ENCODE peak calls at places on chromosomes 2 and 18, in five cellular contexts. E is gastrocnemius medialis, J is stomach, X is keratinocyte, V is colonic mucosa. I is an unnamed sample. For H3K36me3 and H3K4me1, the result is how much of the 10 kb centered on the place peaks cover.

GRCh38 chr2:179440642-179441251 is 176.1 kb upstream of the SESTD1 start:
- DNase-seq in E (no peak), J (no peak), X (no peak), V (no peak), I (no peak)

GRCh38 chr18:79928563-79928960 is 22.9 kb downstream of the SLC66A2 start:
- DNase-seq in E (no peak), J (peak), X (no peak), V (no peak), I (peak)

GRCh38 chr2:147351789-147352188 is 493.0 kb upstream of the ACVR2A start:
- DNase-seq in E (no peak), J (no peak), X (no peak), V (no peak), I (no peak)

GRCh38 chr18:3454365-3455089 is 4.6 kb downstream of the TGIF1 start:
- DNase-seq in E (peak), J (no peak), X (no peak), V (peak), I (no peak)

GRCh38 chr2:227608469-227609338 is 5.9 kb downstream of the SCYGR3 start:
- DNase-seq in E (no peak), J (no peak), X (no peak), V (no peak), I (no peak)

GRCh38 chr2:7905756-7906155 is 776.1 kb upstream of the ID2 start:
- DNase-seq in E (no peak), J (no peak), X (no peak), V (peak), I (no peak)

GRCh38 chr18:79393626-79394401 is 1.9 kb upstream of the NFATC1 start:
- DNase-seq in E (peak), J (peak), X (no peak), V (peak), I (peak)

GRCh38 chr2:29130295-29130694 is 15.1 kb downstream of the CLIP4 start:
- DNase-seq in E (no peak), J (no peak), X (peak), V (no peak), I (no peak)

GRCh38 chr2:149662556-149662955 is 75.0 kb upstream of the MMADHC start:
- DNase-seq in E (no peak), J (no peak), X (no peak), V (no peak), I (no peak)

GRCh38 chr2:212659441-212659840 is 120.8 kb upstream of the ERBB4 start:
- DNase-seq in E (no peak), J (no peak), X (no peak), V (no peak), I (no peak)

GRCh38 chr2:19120941-19121750 is 237.3 kb downstream of the OSR1 start:
- DNase-seq in E (no peak), J (no peak), X (peak), V (no peak), I (no peak)

GRCh38 chr2:186848873-186849578 is at the start of gene ZSWIM2:
- DNase-seq in E (peak), J (peak), X (peak), V (peak), I (peak)

GRCh38 chr2:171386627-171387026 is 47.2 kb downstream of the METTL8 start:
- DNase-seq in E (no peak), J (no peak), X (no peak), V (no peak), I (no peak)

GRCh38 chr2:151269798-151270568 is 8.3 kb upstream of the RBM43 start:
- DNase-seq in E (no peak), J (no peak), X (no peak), V (no peak), I (no peak)

GRCh38 chr2:239025081-239025801 is 177.4 kb downstream of the TWIST2 start:
- DNase-seq in E (no peak), J (no peak), X (peak), V (no peak), I (no peak)

GRCh38 chr2:36453652-36454051 is 98.1 kb downstream of the CRIM1 start:
- DNase-seq in E (no peak), J (no peak), X (no peak), V (no peak), I (no peak)

GRCh38 chr2:101344173-101344572 is 35.7 kb upstream of the RNF149 start:
- DNase-seq in E (no peak), J (no peak), X (no peak), V (no peak), I (no peak)

GRCh38 chr2:167100526-167100925 is 212.2 kb downstream of the XIRP2 start:
- DNase-seq in E (no peak), J (no peak), X (no peak), V (no peak), I (no peak)

GRCh38 chr18:8745355-8746014 is 40.1 kb downstream of the MTCL1 start:
- DNase-seq in E (no peak), J (no peak), X (no peak), V (no peak), I (no peak)

GRCh38 chr2:126864861-126865260 is 33.8 kb upstream of the TEX51 start:
- DNase-seq in E (no peak), J (no peak), X (no peak), V (no peak), I (no peak)

GRCh38 chr2:136360790-136361189 is 242.8 kb upstream of the CXCR4 start:
- DNase-seq in E (no peak), J (no peak), X (no peak), V (no peak), I (no peak)

GRCh38 chr2:12008425-12009061 is 262.1 kb downstream of the LPIN1 start:
- DNase-seq in E (no peak), J (no peak), X (no peak), V (no peak), I (no peak)

GRCh38 chr2:239433777-239434396 is 33.1 kb upstream of the HDAC4 start:
- DNase-seq in E (no peak), J (no peak), X (no peak), V (no peak), I (no peak)

GRCh38 chr18:56298935-56299334 is 339.5 kb downstream of the TXNL1 start:
- DNase-seq in E (no peak), J (no peak), X (no peak), V (no peak), I (no peak)

GRCh38 chr2:235445116-235445515 is 48.7 kb upstream of the AGAP1 start:
- DNase-seq in E (no peak), J (no peak), X (no peak), V (no peak), I (no peak)

GRCh38 chr2:160309585-160309984 is 109.5 kb upstream of the ITGB6 start:
- DNase-seq in E (no peak), J (no peak), X (no peak), V (no peak), I (no peak)

GRCh38 chr2:20702563-20702962 is 35.6 kb downstream of the GDF7 start:
- DNase-seq in E (no peak), J (no peak), X (no peak), V (no peak), I (no peak)

GRCh38 chr2:69065735-69066336 is 52.9 kb downstream of the ANTXR1 start:
- DNase-seq in E (no peak), J (no peak), X (no peak), V (no peak), I (no peak)

GRCh38 chr18:32243358-32243757 is 53.5 kb downstream of the MEP1B start:
- DNase-seq in E (no peak), J (no peak), X (no peak), V (no peak), I (no peak)

GRCh38 chr2:234257859-234258561 is 207.5 kb downstream of the SPP2 start:
- DNase-seq in E (no peak), J (peak), X (peak), V (peak), I (no peak)

GRCh38 chr2:230907361-230908093 is 17.5 kb downstream of the GPR55 start:
- DNase-seq in E (no peak), J (peak), X (no peak), V (no peak), I (peak)

GRCh38 chr2:173232956-173233744 is 121.5 kb upstream of the CDCA7 start:
- DNase-seq in E (no peak), J (no peak), X (no peak), V (no peak), I (no peak)

GRCh38 chr2:169775765-169776482 is 22.7 kb upstream of the SSB start:
- DNase-seq in E (no peak), J (no peak), X (no peak), V (no peak), I (no peak)

GRCh38 chr18:69845588-69846506 is 101.8 kb downstream of the CD226 start:
- DNase-seq in E (no peak), J (no peak), X (no peak), V (peak), I (no peak)

GRCh38 chr2:3584076-3584475 is 9.0 kb downstream of the RPS7 start:
- DNase-seq in E (no peak), J (no peak), X (no peak), V (no peak), I (no peak)

GRCh38 chr2:241873803-241874110 is 4.2 kb downstream of the RTP5 start:
- DNase-seq in E (no peak), J (no peak), X (no peak), V (no peak), I (no peak)

GRCh38 chr2:119029297-119029696 is 87.3 kb downstream of the MARCO start:
- DNase-seq in E (no peak), J (no peak), X (no peak), V (no peak), I (no peak)

GRCh38 chr2:208315081-208315788 is 49.2 kb downstream of the PIKFYVE start:
- DNase-seq in E (peak), J (no peak), X (no peak), V (no peak), I (peak)

DNA sequence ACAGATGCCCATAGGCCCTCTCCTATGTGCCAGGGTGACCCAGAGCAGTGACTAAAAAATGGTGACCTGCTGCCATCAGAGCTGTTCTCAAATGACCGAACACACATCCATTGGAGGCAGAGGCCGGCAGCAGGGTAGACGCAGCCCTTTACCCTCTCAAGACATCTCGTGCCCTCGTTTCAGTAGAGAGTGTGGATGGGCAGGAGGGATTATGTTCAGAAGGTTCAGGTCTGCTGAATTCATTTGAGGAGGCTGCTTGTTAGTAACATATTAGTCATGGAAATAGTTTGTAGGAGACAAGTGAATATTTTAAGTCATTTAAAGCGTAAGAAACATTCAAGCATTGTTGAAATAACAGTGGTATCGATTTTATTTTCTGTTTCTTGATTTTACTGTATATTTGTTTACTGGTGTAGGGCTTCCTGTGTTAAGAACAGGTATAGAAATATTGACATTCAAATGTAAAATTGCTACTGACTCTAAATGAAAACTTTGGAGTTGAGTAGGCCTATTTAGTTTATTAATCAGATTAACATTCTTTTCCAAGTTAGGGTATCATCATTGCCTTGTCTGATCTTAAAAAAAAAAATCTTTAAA is 82.6 kb downstream of the ZNF532 start:
- DNase-seq in E (no peak), J (no peak), X (no peak), V (no peak), I (no peak)
- H3K36me3 ChIP-seq in E (under half), J (under half), X (under half), V (under half), I (under half)

GRCh38 chr2:9288681-9289338 is 82.2 kb downstream of the ASAP2 start:
- DNase-seq in E (no peak), J (no peak), X (no peak), V (no peak), I (no peak)
- H3K4me1 ChIP-seq in E (under half), J (under half), X (half or more), V (under half), I (under half)

GRCh38 chr2:86140969-86141392 is 34.9 kb downstream of the PTCD3 start:
- DNase-seq in E (peak), J (no peak), X (no peak), V (no peak), I (no peak)

GRCh38 chr2:86135653-86136052 is 29.6 kb downstream of the PTCD3 start:
- DNase-seq in E (no peak), J (no peak), X (no peak), V (no peak), I (no peak)

GRCh38 chr2:86136141-86136540 is 30.1 kb downstream of the PTCD3 start:
- DNase-seq in E (no peak), J (no peak), X (no peak), V (no peak), I (no peak)

GRCh38 chr2:86139981-86140380 is 33.9 kb downstream of the PTCD3 start:
- DNase-seq in E (no peak), J (no peak), X (no peak), V (no peak), I (no peak)

GRCh38 chr2:86138736-86139625 is 32.9 kb downstream of the PTCD3 start:
- DNase-seq in E (no peak), J (no peak), X (no peak), V (no peak), I (no peak)
- H3K36me3 ChIP-seq in E (under half), J (half or more), X (half or more), V (under half), I (half or more)

GRCh38 chr18:58892536-58892935 is 27.9 kb downstream of the ZNF532 start:
- DNase-seq in E (no peak), J (no peak), X (no peak), V (no peak), I (no peak)
- H3K4me1 ChIP-seq in E (under half), J (under half), X (under half), V (under half), I (half or more)

GRCh38 chr18:50806208-50806616 is 13.6 kb downstream of the MRO start:
- DNase-seq in E (no peak), J (no peak), X (no peak), V (no peak), I (peak)
- H3K36me3 ChIP-seq in E (under half), J (under half), X (under half), V (under half), I (under half)

I was measured in tibial artery.